ENCODE peak calls at places on chromosomes 12 and 14, in six cellular contexts. O, W, F, D, L and K are unnamed samples.

GRCh38 chr12:124705545-124706138 is 138.2 kb upstream of the NCOR2 start:
- DNase-seq in O (no peak), W (no peak), F (no peak), D (no peak), L (no peak), K (peak)

GRCh38 chr14:24397639-24398297 is 1.0 kb upstream of the NYNRIN start:
- DNase-seq in O (no peak), W (no peak), F (no peak), D (no peak), L (no peak), K (no peak)

GRCh38 chr14:28577187-28577586 is 189.4 kb upstream of the FOXG1 start:
- DNase-seq in O (no peak), W (no peak), F (no peak), D (peak), L (no peak), K (no peak)

GRCh38 chr12:26338574-26339572 is 143.5 kb downstream of the SSPN start:
- DNase-seq in O (peak), W (no peak), F (no peak), D (peak), L (no peak), K (no peak)

GRCh38 chr14:50955373-50956043 is 11.2 kb upstream of the PYGL start:
- DNase-seq in O (peak), W (peak), F (no peak), D (peak), L (peak), K (peak)

GRCh38 chr14:22848391-22849164 is 12.2 kb downstream of the MMP14 start:
- DNase-seq in O (peak), W (peak), F (no peak), D (peak), L (peak), K (no peak)

GRCh38 chr12:109461846-109462766 is 15.0 kb downstream of the KCTD10 start:
- DNase-seq in O (peak), W (peak), F (no peak), D (peak), L (no peak), K (no peak)

GRCh38 chr12:104438134-104438533 is 18.6 kb upstream of the CHST11 start:
- DNase-seq in O (no peak), W (no peak), F (no peak), D (no peak), L (no peak), K (no peak)

GRCh38 chr12:56338643-56339422 is at the start of gene IL23A:
- DNase-seq in O (peak), W (no peak), F (peak), D (no peak), L (no peak), K (no peak)